ENCODE peak calls at places on chromosomes 1 and 21, in four cellular contexts. G, Q, Y and E are unnamed samples. For H3K4me1, the result is how much of the 10 kb centered on the place peaks cover.

GRCh38 chr1:87058343-87058649 is 143.9 kb downstream of the HS2ST1 start:
- DNase-seq in G (no peak), Q (no peak), Y (no peak), E (no peak)

GRCh38 chr1:157968503-157968902 is 24.9 kb upstream of the KIRREL1 start:
- DNase-seq in G (no peak), Q (no peak), Y (no peak), E (no peak)

GRCh38 chr1:182703539-182703938 is 19.2 kb upstream of the RGS8 start:
- DNase-seq in G (no peak), Q (no peak), Y (no peak), E (no peak)

GRCh38 chr21:18275740-18276139 is 31.1 kb downstream of the CHODL start:
- DNase-seq in G (no peak), Q (no peak), Y (no peak), E (no peak)

GRCh38 chr1:162663086-162663485 is 30.8 kb downstream of the DDR2 start:
- DNase-seq in G (no peak), Q (no peak), Y (no peak), E (no peak)

GRCh38 chr1:4071675-4072074 is 171.6 kb upstream of the C1orf174 start:
- DNase-seq in G (peak), Q (no peak), Y (no peak), E (no peak)

GRCh38 chr1:34113362-34113761 is 51.7 kb downstream of the CSMD2 start:
- DNase-seq in G (no peak), Q (no peak), Y (no peak), E (no peak)

GRCh38 chr1:234845097-234845660 is 235.2 kb upstream of the IRF2BP2 start:
- DNase-seq in G (no peak), Q (no peak), Y (no peak), E (peak)

GRCh38 chr1:155463865-155464264 is 98.7 kb downstream of the ASH1L start:
- DNase-seq in G (no peak), Q (no peak), Y (no peak), E (no peak)

GRCh38 chr1:234405676-234406075 is 32.4 kb downstream of the COA6 start:
- DNase-seq in G (no peak), Q (no peak), Y (no peak), E (no peak)

GRCh38 chr1:79683420-79683819 is 676.9 kb upstream of the ADGRL4 start:
- DNase-seq in G (no peak), Q (no peak), Y (no peak), E (no peak)

GRCh38 chr21:45384656-45385548 is 20.1 kb upstream of the COL18A1 start:
- DNase-seq in G (peak), Q (no peak), Y (no peak), E (no peak)

GRCh38 chr1:165056914-165057313 is 299.6 kb downstream of the LMX1A start:
- DNase-seq in G (no peak), Q (no peak), Y (no peak), E (no peak)

GRCh38 chr1:240609527-240610060 is 2.4 kb downstream of the GREM2 start:
- DNase-seq in G (no peak), Q (no peak), Y (no peak), E (no peak)

GRCh38 chr1:198700396-198700795 is 61.6 kb downstream of the PTPRC start:
- DNase-seq in G (no peak), Q (no peak), Y (no peak), E (no peak)

GRCh38 chr1:92792340-92792782 is 7.5 kb upstream of the EVI5 start:
- DNase-seq in G (no peak), Q (no peak), Y (no peak), E (no peak)

GRCh38 chr1:79431341-79431740 is 424.8 kb upstream of the ADGRL4 start:
- DNase-seq in G (no peak), Q (no peak), Y (no peak), E (no peak)

GRCh38 chr1:213984387-213985180 is 3.2 kb upstream of the PROX1 start:
- DNase-seq in G (no peak), Q (no peak), Y (no peak), E (no peak)

GRCh38 chr1:213982814-213983588 is 4.8 kb upstream of the PROX1 start:
- DNase-seq in G (no peak), Q (no peak), Y (no peak), E (no peak)

GRCh38 chr1:213985181-213986019 is 2.4 kb upstream of the PROX1 start:
- DNase-seq in G (no peak), Q (no peak), Y (no peak), E (no peak)

GRCh38 chr1:213982515-213982813 is 5.3 kb upstream of the PROX1 start:
- DNase-seq in G (no peak), Q (no peak), Y (no peak), E (no peak)

GRCh38 chr1:213983589-213984386 is 4.0 kb upstream of the PROX1 start:
- DNase-seq in G (no peak), Q (no peak), Y (no peak), E (no peak)
- H3K4me3 ChIP-seq in G (peak), Q (peak), Y (no peak), E (no peak)

DNA sequence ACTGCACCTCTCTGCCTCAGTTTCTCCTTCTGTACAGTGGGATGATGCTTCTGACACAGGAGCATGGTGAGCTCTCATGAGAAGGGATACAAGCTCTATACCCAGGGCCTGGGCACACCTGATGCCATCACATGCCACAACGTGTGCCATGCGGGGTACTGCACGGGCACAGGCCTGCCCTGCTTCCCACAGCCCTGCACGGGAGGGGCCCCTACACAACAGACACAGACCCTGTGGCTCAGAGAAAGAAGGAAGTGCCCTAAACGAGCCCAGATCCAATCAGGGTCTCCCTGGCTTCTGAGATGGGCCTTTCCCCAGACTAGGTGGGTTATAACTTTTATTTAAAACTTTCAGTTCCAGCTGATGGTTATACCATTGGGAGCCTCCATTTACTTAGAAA is 24.6 kb downstream of the C2CD2 start:
- DNase-seq in G (no peak), Q (no peak), Y (no peak), E (no peak)
- H3K4me1 ChIP-seq in G (half or more), Q (under half), Y (half or more), E (under half)

GRCh38 chr1:24481098-24481497 is 21.5 kb upstream of the RCAN3 start:
- DNase-seq in G (no peak), Q (no peak), Y (no peak), E (peak)
- H3K4me3 ChIP-seq in G (no peak), Q (no peak), Y (no peak), E (no peak)

GRCh38 chr1:40822890-40823289 is 39.3 kb downstream of the CITED4 start:
- DNase-seq in G (no peak), Q (no peak), Y (no peak), E (no peak)
- H3K4me1 ChIP-seq in G (under half), Q (under half), Y (under half), E (under half)

GRCh38 chr1:119633575-119634325 is 14.3 kb downstream of the ZNF697 start:
- DNase-seq in G (no peak), Q (no peak), Y (no peak), E (no peak)

GRCh38 chr1:119632103-119632490 is 16.0 kb downstream of the ZNF697 start:
- DNase-seq in G (no peak), Q (no peak), Y (no peak), E (no peak)

GRCh38 chr1:119632836-119633235 is 15.2 kb downstream of the ZNF697 start:
- DNase-seq in G (no peak), Q (no peak), Y (no peak), E (no peak)

GRCh38 chr1:119631086-119631432 is 17.0 kb downstream of the ZNF697 start:
- DNase-seq in G (no peak), Q (no peak), Y (no peak), E (no peak)

DNA sequence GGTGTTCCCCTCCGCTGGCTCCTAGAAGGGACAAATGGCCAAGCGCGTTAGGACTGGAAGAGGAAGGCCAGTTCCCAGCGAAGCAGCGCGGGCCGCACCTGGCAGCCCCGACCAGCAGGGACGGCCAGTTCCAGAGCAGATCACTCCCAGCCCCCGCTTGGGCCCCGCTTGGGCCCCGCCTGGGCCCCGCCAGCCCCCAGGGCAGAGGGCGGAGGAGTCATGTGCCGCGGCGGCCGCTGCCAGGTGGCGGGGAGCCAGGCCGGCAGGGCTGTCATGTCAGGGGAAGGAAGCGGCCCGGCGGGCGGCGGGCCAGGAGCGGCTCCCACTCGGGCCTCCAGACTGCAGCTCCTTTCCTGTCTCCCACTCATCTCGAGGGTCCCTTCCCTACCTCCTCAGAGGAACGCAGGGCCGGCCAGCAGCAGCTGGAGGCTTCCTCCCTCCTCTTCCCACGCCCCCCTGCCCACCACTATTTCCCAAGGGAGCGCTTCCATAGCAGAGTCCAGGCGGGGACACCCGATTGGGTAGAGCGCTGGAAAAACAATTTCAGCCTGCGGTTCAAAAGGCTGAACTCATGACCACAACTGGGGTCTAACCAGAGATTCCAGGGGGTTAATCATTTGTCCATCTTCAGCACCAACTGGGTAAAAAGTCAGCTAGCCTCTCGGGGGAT is 16.5 kb downstream of the ZNF697 start:
- DNase-seq in G (peak), Q (no peak), Y (peak), E (no peak)
- H3K4me3 ChIP-seq in G (peak), Q (no peak), Y (peak), E (no peak)